ENCODE peak calls at places on chromosomes 1 and 21, in seven cellular contexts. One of them, this sample, is unnamed. For H3K4me1, the result is how much of the 10 kb centered on the place peaks cover.

GRCh38 chr1:39691383-39692151 is at the start of gene HPCAL4:
- DNase-seq in mucosa of descending colon: peak
- DNase-seq in body of pancreas: peak
- DNase-seq in right cardiac atrium: peak
- DNase-seq in OCI-LY7: peak
- DNase-seq in psoas muscle: peak
- DNase-seq in heart left ventricle: peak
- DNase-seq in this sample: peak

GRCh38 chr1:31955917-31956736 is 18.0 kb upstream of the PTP4A2 start:
- DNase-seq in OCI-LY7: no peak
- DNase-seq in right cardiac atrium: peak
- DNase-seq in body of pancreas: peak
- DNase-seq in heart left ventricle: peak
- DNase-seq in mucosa of descending colon: peak
- DNase-seq in psoas muscle: peak
- DNase-seq in this sample: peak

GRCh38 chr1:90208949-90209348 is 214.0 kb downstream of the ZNF326 start:
- DNase-seq in psoas muscle: no peak
- DNase-seq in OCI-LY7: no peak
- DNase-seq in body of pancreas: no peak
- DNase-seq in right cardiac atrium: no peak
- DNase-seq in mucosa of descending colon: no peak
- DNase-seq in heart left ventricle: no peak
- DNase-seq in this sample: no peak

GRCh38 chr1:70909262-70909817 is 138.3 kb downstream of the PTGER3 start:
- DNase-seq in OCI-LY7: no peak
- DNase-seq in right cardiac atrium: no peak
- DNase-seq in psoas muscle: no peak
- DNase-seq in mucosa of descending colon: no peak
- DNase-seq in heart left ventricle: no peak
- DNase-seq in body of pancreas: no peak
- DNase-seq in this sample: no peak

GRCh38 chr1:71809085-71809484 is 473.3 kb downstream of the NEGR1 start:
- DNase-seq in right cardiac atrium: no peak
- DNase-seq in psoas muscle: no peak
- DNase-seq in mucosa of descending colon: no peak
- DNase-seq in OCI-LY7: no peak
- DNase-seq in heart left ventricle: no peak
- DNase-seq in body of pancreas: no peak
- DNase-seq in this sample: no peak

GRCh38 chr1:69055223-69055622 is 512.5 kb upstream of the LRRC7 start:
- DNase-seq in psoas muscle: no peak
- DNase-seq in mucosa of descending colon: no peak
- DNase-seq in right cardiac atrium: no peak
- DNase-seq in body of pancreas: no peak
- DNase-seq in OCI-LY7: no peak
- DNase-seq in heart left ventricle: no peak
- DNase-seq in this sample: no peak

GRCh38 chr21:45845063-45845789 is 136.3 kb upstream of the COL6A1 start:
- DNase-seq in right cardiac atrium: no peak
- DNase-seq in body of pancreas: no peak
- DNase-seq in psoas muscle: no peak
- DNase-seq in mucosa of descending colon: no peak
- DNase-seq in OCI-LY7: no peak
- DNase-seq in heart left ventricle: no peak
- DNase-seq in this sample: no peak

GRCh38 chr1:40385437-40386310 is 12.1 kb downstream of the SMAP2 start:
- DNase-seq in body of pancreas: peak
- DNase-seq in right cardiac atrium: no peak
- DNase-seq in heart left ventricle: no peak
- DNase-seq in psoas muscle: no peak
- DNase-seq in OCI-LY7: peak
- DNase-seq in mucosa of descending colon: no peak
- DNase-seq in this sample: no peak

GRCh38 chr1:161133220-161133740 is 813 bp upstream of the DEDD start:
- DNase-seq in heart left ventricle: no peak
- DNase-seq in body of pancreas: no peak
- DNase-seq in OCI-LY7: no peak
- DNase-seq in right cardiac atrium: no peak
- DNase-seq in mucosa of descending colon: no peak
- DNase-seq in psoas muscle: no peak
- DNase-seq in this sample: no peak

GRCh38 chr1:66607458-66607857 is 73.5 kb downstream of the SGIP1 start:
- DNase-seq in right cardiac atrium: no peak
- DNase-seq in body of pancreas: no peak
- DNase-seq in mucosa of descending colon: no peak
- DNase-seq in heart left ventricle: no peak
- DNase-seq in OCI-LY7: peak
- DNase-seq in psoas muscle: no peak
- DNase-seq in this sample: no peak

GRCh38 chr1:46667782-46668760 is at the start of gene ATPAF1:
- DNase-seq in heart left ventricle: peak
- DNase-seq in body of pancreas: peak
- DNase-seq in right cardiac atrium: peak
- DNase-seq in psoas muscle: peak
- DNase-seq in OCI-LY7: peak
- DNase-seq in mucosa of descending colon: peak
- DNase-seq in this sample: peak

GRCh38 chr1:203926025-203926540 is 64.7 kb downstream of the SNRPE start:
- DNase-seq in OCI-LY7: no peak
- DNase-seq in heart left ventricle: no peak
- DNase-seq in mucosa of descending colon: no peak
- DNase-seq in psoas muscle: no peak
- DNase-seq in body of pancreas: no peak
- DNase-seq in right cardiac atrium: no peak
- DNase-seq in this sample: no peak

GRCh38 chr1:79074975-79075374 is 68.4 kb upstream of the ADGRL4 start:
- DNase-seq in mucosa of descending colon: no peak
- DNase-seq in right cardiac atrium: no peak
- DNase-seq in heart left ventricle: no peak
- DNase-seq in body of pancreas: no peak
- DNase-seq in OCI-LY7: no peak
- DNase-seq in psoas muscle: no peak
- DNase-seq in this sample: no peak

GRCh38 chr1:116487016-116487415 is 83.8 kb downstream of the CD58 start:
- DNase-seq in mucosa of descending colon: no peak
- DNase-seq in OCI-LY7: no peak
- DNase-seq in psoas muscle: no peak
- DNase-seq in right cardiac atrium: no peak
- DNase-seq in body of pancreas: no peak
- DNase-seq in heart left ventricle: no peak
- DNase-seq in this sample: no peak

GRCh38 chr1:29033829-29034466 is 89.8 kb downstream of the TMEM200B start:
- DNase-seq in psoas muscle: no peak
- DNase-seq in OCI-LY7: peak
- DNase-seq in body of pancreas: no peak
- DNase-seq in right cardiac atrium: no peak
- DNase-seq in mucosa of descending colon: no peak
- DNase-seq in heart left ventricle: no peak
- DNase-seq in this sample: no peak

GRCh38 chr21:29083306-29083705 is 9.9 kb upstream of the CCT8 start:
- DNase-seq in psoas muscle: no peak
- DNase-seq in mucosa of descending colon: no peak
- DNase-seq in right cardiac atrium: no peak
- DNase-seq in body of pancreas: no peak
- DNase-seq in OCI-LY7: no peak
- DNase-seq in heart left ventricle: no peak
- DNase-seq in this sample: no peak

GRCh38 chr1:93631626-93632365 is 49.8 kb downstream of the BCAR3 start:
- DNase-seq in right cardiac atrium: no peak
- DNase-seq in OCI-LY7: peak
- DNase-seq in heart left ventricle: no peak
- DNase-seq in psoas muscle: no peak
- DNase-seq in mucosa of descending colon: no peak
- DNase-seq in body of pancreas: no peak
- DNase-seq in this sample: no peak

GRCh38 chr1:10830961-10831669 is 34.7 kb upstream of the CASZ1 start:
- DNase-seq in psoas muscle: peak
- DNase-seq in right cardiac atrium: no peak
- DNase-seq in mucosa of descending colon: no peak
- DNase-seq in OCI-LY7: no peak
- DNase-seq in body of pancreas: no peak
- DNase-seq in heart left ventricle: no peak
- DNase-seq in this sample: no peak

GRCh38 chr1:58412071-58412580 is 134.4 kb downstream of the OMA1 start:
- DNase-seq in mucosa of descending colon: no peak
- DNase-seq in OCI-LY7: no peak
- DNase-seq in right cardiac atrium: no peak
- DNase-seq in body of pancreas: no peak
- DNase-seq in psoas muscle: no peak
- DNase-seq in heart left ventricle: no peak
- DNase-seq in this sample: no peak

GRCh38 chr1:167526659-167527383 is 8.5 kb upstream of the CD247 start:
- DNase-seq in mucosa of descending colon: no peak
- DNase-seq in right cardiac atrium: no peak
- DNase-seq in OCI-LY7: no peak
- DNase-seq in heart left ventricle: no peak
- DNase-seq in body of pancreas: no peak
- DNase-seq in psoas muscle: no peak
- DNase-seq in this sample: no peak

GRCh38 chr1:151124763-151125403 is 21.5 kb downstream of the SEMA6C start:
- DNase-seq in body of pancreas: peak
- DNase-seq in OCI-LY7: no peak
- DNase-seq in psoas muscle: no peak
- DNase-seq in heart left ventricle: no peak
- DNase-seq in mucosa of descending colon: no peak
- DNase-seq in right cardiac atrium: no peak
- DNase-seq in this sample: no peak

GRCh38 chr1:50350421-50350820 is 72.8 kb downstream of the DMRTA2 start:
- DNase-seq in right cardiac atrium: no peak
- DNase-seq in mucosa of descending colon: no peak
- DNase-seq in heart left ventricle: no peak
- DNase-seq in body of pancreas: no peak
- DNase-seq in OCI-LY7: no peak
- DNase-seq in psoas muscle: no peak
- DNase-seq in this sample: no peak

GRCh38 chr1:74222701-74223100 is 12.5 kb upstream of the TNNI3K start:
- DNase-seq in body of pancreas: no peak
- DNase-seq in right cardiac atrium: no peak
- DNase-seq in mucosa of descending colon: no peak
- DNase-seq in psoas muscle: no peak
- DNase-seq in OCI-LY7: no peak
- DNase-seq in heart left ventricle: no peak
- DNase-seq in this sample: no peak

GRCh38 chr1:101242331-101243050 is 5.7 kb downstream of the S1PR1 start:
- DNase-seq in body of pancreas: no peak
- DNase-seq in right cardiac atrium: no peak
- DNase-seq in heart left ventricle: no peak
- DNase-seq in psoas muscle: no peak
- DNase-seq in mucosa of descending colon: no peak
- DNase-seq in OCI-LY7: no peak
- DNase-seq in this sample: no peak
- H3K4me1 ChIP-seq in body of pancreas: under half
- H3K4me1 ChIP-seq in right cardiac atrium: under half
- H3K4me1 ChIP-seq in heart left ventricle: under half
- H3K4me1 ChIP-seq in psoas muscle: under half
- H3K4me1 ChIP-seq in mucosa of descending colon: under half
- H3K4me1 ChIP-seq in OCI-LY7: under half
- H3K4me1 ChIP-seq in this sample: under half

DNA sequence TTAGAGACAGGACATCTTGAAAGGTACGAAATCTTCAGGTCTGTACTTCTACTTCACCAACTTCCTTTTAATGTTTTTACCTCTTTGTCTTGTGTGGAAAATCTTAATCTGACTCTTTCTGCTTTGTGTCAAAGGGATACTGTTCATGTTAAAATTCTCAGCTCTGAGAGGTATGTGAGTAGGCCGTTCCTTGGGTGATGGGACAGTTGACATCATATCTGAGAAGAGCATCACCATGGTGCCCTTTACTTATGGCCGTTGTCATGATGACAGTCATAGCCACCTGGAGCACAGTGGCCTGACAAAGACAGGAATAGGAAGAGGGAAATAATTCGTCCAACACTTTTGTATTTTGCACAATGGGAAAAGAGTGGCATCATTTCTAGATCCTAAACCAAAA is 145.6 kb downstream of the FGGY start:
- DNase-seq in psoas muscle: no peak
- DNase-seq in mucosa of descending colon: no peak
- DNase-seq in OCI-LY7: no peak
- DNase-seq in body of pancreas: no peak
- DNase-seq in heart left ventricle: no peak
- DNase-seq in right cardiac atrium: no peak
- DNase-seq in this sample: no peak
- H3K4me1 ChIP-seq in psoas muscle: half or more
- H3K4me1 ChIP-seq in mucosa of descending colon: under half
- H3K4me1 ChIP-seq in OCI-LY7: under half
- H3K4me1 ChIP-seq in body of pancreas: under half
- H3K4me1 ChIP-seq in heart left ventricle: under half
- H3K4me1 ChIP-seq in right cardiac atrium: under half
- H3K4me1 ChIP-seq in this sample: under half

DNA sequence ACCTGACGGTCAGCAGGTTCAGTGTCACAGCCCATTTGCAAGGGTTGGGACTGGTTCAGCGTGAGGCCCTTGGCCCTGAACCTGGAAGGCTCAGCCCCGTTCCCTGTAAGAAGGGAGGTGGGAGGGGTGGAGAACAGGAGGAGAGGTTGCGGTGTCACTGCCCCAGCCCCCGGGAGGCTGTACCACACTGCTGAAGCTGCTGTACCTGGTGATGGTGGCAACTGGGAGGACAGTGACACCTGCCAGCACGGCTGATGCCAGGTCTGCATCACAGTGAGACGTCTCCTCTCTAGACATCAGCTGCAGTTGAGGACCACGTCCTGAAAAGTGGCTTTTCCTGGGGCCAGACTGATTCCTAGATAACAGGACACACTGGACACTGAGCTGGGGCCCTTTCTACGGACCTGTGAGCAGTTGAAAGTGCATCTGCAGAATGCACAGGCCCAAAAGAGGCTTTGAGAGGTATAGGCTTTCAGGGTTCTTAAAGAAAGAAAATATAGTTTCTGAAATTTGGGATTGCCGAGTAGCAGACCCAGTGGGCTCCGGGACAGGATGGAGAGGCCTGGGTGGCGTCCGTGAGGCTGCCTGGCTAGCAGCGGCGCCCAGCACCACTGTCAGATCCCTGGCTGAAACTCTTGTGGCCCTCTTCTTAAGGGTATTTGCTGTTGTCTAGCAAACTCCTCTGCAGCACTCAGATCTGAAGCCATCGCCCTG is 47.7 kb downstream of the COQ8A start:
- DNase-seq in OCI-LY7: no peak
- DNase-seq in mucosa of descending colon: no peak
- DNase-seq in right cardiac atrium: peak
- DNase-seq in body of pancreas: no peak
- DNase-seq in heart left ventricle: no peak
- DNase-seq in psoas muscle: peak
- DNase-seq in this sample: no peak
- H3K4me1 ChIP-seq in OCI-LY7: under half
- H3K4me1 ChIP-seq in mucosa of descending colon: under half
- H3K4me1 ChIP-seq in right cardiac atrium: under half
- H3K4me1 ChIP-seq in body of pancreas: under half
- H3K4me1 ChIP-seq in heart left ventricle: half or more
- H3K4me1 ChIP-seq in psoas muscle: half or more
- H3K4me1 ChIP-seq in this sample: under half

GRCh38 chr21:34923202-34923601 is 125.9 kb downstream of the RUNX1 start:
- DNase-seq in psoas muscle: no peak
- DNase-seq in OCI-LY7: no peak
- DNase-seq in mucosa of descending colon: no peak
- DNase-seq in body of pancreas: no peak
- DNase-seq in heart left ventricle: no peak
- DNase-seq in right cardiac atrium: no peak
- DNase-seq in this sample: no peak
- H3K4me1 ChIP-seq in psoas muscle: under half
- H3K4me1 ChIP-seq in OCI-LY7: under half
- H3K4me1 ChIP-seq in mucosa of descending colon: under half
- H3K4me1 ChIP-seq in body of pancreas: under half
- H3K4me1 ChIP-seq in heart left ventricle: under half
- H3K4me1 ChIP-seq in right cardiac atrium: under half
- H3K4me1 ChIP-seq in this sample: under half

This sample was measured in left lung.